ENCODE peak calls at places on chromosomes 2 and 18, in five cellular contexts. O is mammary epithelial cell; A is nephron progenitor cell; U is AG04450; Z is CD8-positive, alpha-beta T cell. P is an unnamed sample.

GRCh38 chr2:134235771-134236170 is 18.1 kb upstream of the MGAT5 start:
- DNase-seq in Z (no peak), O (no peak), U (no peak), A (no peak), P (no peak)

GRCh38 chr2:161420406-161421025 is 4.4 kb downstream of the TBR1 start:
- DNase-seq in Z (no peak), U (no peak), A (peak), O (no peak), P (no peak)

GRCh38 chr2:196143641-196144236 is 27.6 kb downstream of the STK17B start:
- DNase-seq in A (no peak), Z (no peak), O (no peak), U (no peak), P (no peak)

GRCh38 chr2:18889565-18890332 is 300.4 kb upstream of the NT5C1B start:
- DNase-seq in Z (no peak), U (no peak), A (no peak), O (no peak), P (no peak)

GRCh38 chr2:240503375-240503774 is 54.4 kb downstream of the ANKMY1 start:
- DNase-seq in U (no peak), A (no peak), O (no peak), Z (no peak), P (no peak)

GRCh38 chr2:127058246-127058580 is 48.7 kb downstream of the BIN1 start:
- DNase-seq in A (no peak), U (no peak), Z (no peak), O (no peak), P (no peak)

GRCh38 chr2:216057688-216058193 is 23.9 kb downstream of the PECR start:
- DNase-seq in Z (peak), U (no peak), A (no peak), O (peak), P (no peak)

GRCh38 chr2:240509667-240510512 is 47.9 kb downstream of the ANKMY1 start:
- DNase-seq in U (no peak), Z (no peak), A (no peak), O (no peak), P (no peak)

GRCh38 chr2:112772322-112772721 is 7.9 kb upstream of the CKAP2L start:
- DNase-seq in Z (no peak), O (no peak), U (no peak), A (no peak), P (no peak)

GRCh38 chr2:147482111-147482510 is 362.7 kb upstream of the ACVR2A start:
- DNase-seq in U (no peak), A (no peak), Z (no peak), O (no peak), P (no peak)

GRCh38 chr2:23803965-23804542 is 122.9 kb downstream of the ATAD2B start:
- DNase-seq in A (no peak), O (peak), U (peak), Z (no peak), P (peak)

GRCh38 chr2:36704475-36705150 is 8.1 kb downstream of the VIT start:
- DNase-seq in O (no peak), Z (no peak), A (no peak), U (no peak), P (no peak)

GRCh38 chr18:79685281-79685680 is 5.7 kb downstream of the CTDP1 start:
- DNase-seq in Z (peak), A (no peak), U (no peak), O (no peak), P (no peak)

GRCh38 chr2:224011837-224012236 is 27.2 kb downstream of the SERPINE2 start:
- DNase-seq in U (no peak), Z (no peak), A (no peak), O (no peak), P (no peak)

GRCh38 chr2:101790856-101791255 is 93.3 kb downstream of the MAP4K4 start:
- DNase-seq in U (peak), Z (no peak), O (no peak), A (no peak), P (no peak)

GRCh38 chr2:186976329-186976728 is 127.4 kb upstream of the ZSWIM2 start:
- DNase-seq in A (no peak), O (no peak), U (no peak), Z (no peak), P (no peak)

GRCh38 chr2:197946562-197946961 is 142.2 kb downstream of the PLCL1 start:
- DNase-seq in O (peak), A (no peak), U (no peak), Z (no peak), P (peak)

GRCh38 chr2:119748135-119748534 is 11.6 kb upstream of the PTPN4 start:
- DNase-seq in O (no peak), A (no peak), Z (no peak), U (no peak), P (no peak)

GRCh38 chr2:226600184-226600583 is 199.4 kb downstream of the IRS1 start:
- DNase-seq in A (no peak), U (no peak), Z (no peak), O (no peak), P (no peak)

GRCh38 chr2:121010998-121011397 is 274.0 kb downstream of the TFCP2L1 start:
- DNase-seq in A (no peak), U (no peak), O (no peak), Z (no peak), P (no peak)

GRCh38 chr2:216992056-216992455 is 132.2 kb upstream of the TNP1 start:
- DNase-seq in O (no peak), Z (no peak), U (no peak), A (no peak), P (no peak)

GRCh38 chr2:178829299-178829698 is 22.1 kb upstream of the TTN start:
- DNase-seq in U (no peak), Z (no peak), O (no peak), A (no peak), P (no peak)

GRCh38 chr2:70756126-70756525 is 11.9 kb downstream of the ADD2 start:
- DNase-seq in O (no peak), Z (no peak), U (no peak), A (no peak), P (no peak)

GRCh38 chr2:20180676-20181648 is 44.0 kb downstream of the SDC1 start:
- DNase-seq in Z (no peak), U (no peak), O (no peak), A (no peak), P (no peak)

GRCh38 chr18:68402784-68403183 is 312.1 kb downstream of the TMX3 start:
- DNase-seq in U (no peak), A (no peak), O (peak), Z (no peak), P (no peak)

GRCh38 chr2:114925296-114926255 is 483.1 kb downstream of the DPP10 start:
- DNase-seq in U (no peak), O (no peak), A (no peak), Z (no peak), P (peak)

GRCh38 chr2:145652992-145653545 is 1133.2 kb upstream of the ZEB2 start:
- DNase-seq in U (peak), Z (no peak), A (no peak), O (peak), P (peak)

GRCh38 chr2:23940976-23941605 is 828 bp downstream of the UBXN2A start:
- DNase-seq in A (no peak), O (peak), U (no peak), Z (no peak), P (peak)

GRCh38 chr18:58288922-58289797 is 245.1 kb downstream of the NEDD4L start:
- DNase-seq in O (peak), Z (no peak), A (peak), U (no peak), P (peak)

GRCh38 chr2:86224645-86225355 is 25.5 kb downstream of the MRPL35 start:
- DNase-seq in U (no peak), Z (no peak), A (no peak), O (no peak), P (no peak)

GRCh38 chr18:48954837-48955527 is 4.2 kb upstream of the SMAD7 start:
- DNase-seq in A (no peak), U (no peak), Z (no peak), O (peak), P (peak)

GRCh38 chr2:89844221-89844943 is 1152.9 kb downstream of the RPIA start:
- DNase-seq in U (no peak), O (no peak), Z (no peak), A (no peak), P (no peak)

GRCh38 chr18:35000457-35000856 is 40.8 kb upstream of the MAPRE2 start:
- DNase-seq in A (no peak), Z (no peak), O (no peak), U (no peak), P (no peak)

GRCh38 chr2:54386585-54386984 is 69.5 kb upstream of the SPTBN1 start:
- DNase-seq in U (no peak), Z (no peak), A (no peak), O (no peak), P (no peak)

DNA sequence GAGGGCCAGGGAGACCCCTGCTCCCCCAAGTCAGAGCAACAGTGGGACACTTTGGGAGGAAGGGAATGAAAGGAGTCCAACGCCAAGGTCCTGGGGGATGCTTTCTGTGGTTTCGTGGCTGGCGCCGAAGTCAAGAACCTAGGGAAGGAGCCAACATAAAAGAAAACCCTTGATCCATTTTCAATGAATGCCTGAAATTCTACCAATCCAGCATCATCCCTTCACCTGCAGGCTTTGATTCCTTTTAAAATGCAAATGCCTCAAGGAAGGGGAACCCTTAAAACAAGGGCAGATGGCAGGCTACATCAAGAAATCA is 123.4 kb upstream of the SLC1A4 start:
- DNase-seq in O (no peak), A (no peak), Z (no peak), U (no peak), P (no peak)
- TF ChIP-seq CTCF in O (no peak), A (no peak), Z (peak), U (no peak), P (no peak)

GRCh38 chr2:31136000-31136399 is 2.2 kb downstream of the GALNT14 start:
- DNase-seq in U (no peak), A (no peak), O (no peak), Z (no peak), P (no peak)

GRCh38 chr2:31137211-31138036 is 816 bp downstream of the GALNT14 start:
- DNase-seq in O (peak), A (peak), Z (no peak), U (no peak), P (peak)

GRCh38 chr2:31140151-31140550 is 1.9 kb upstream of the GALNT14 start:
- DNase-seq in Z (no peak), U (no peak), O (no peak), A (no peak), P (no peak)

GRCh38 chr2:31136732-31137131 is 1.5 kb downstream of the GALNT14 start:
- DNase-seq in O (no peak), U (no peak), A (no peak), Z (no peak), P (no peak)

GRCh38 chr2:31138037-31138962 is at the start of gene GALNT14:
- DNase-seq in O (peak), A (peak), Z (no peak), U (no peak), P (peak)
- TF ChIP-seq CTCF in O (peak), A (peak), Z (no peak), U (peak), P (peak)

GRCh38 chr2:45329045-45329677 is 281.9 kb downstream of the SRBD1 start:
- DNase-seq in Z (no peak), A (no peak), U (no peak), O (peak), P (peak)
- TF ChIP-seq CTCF in Z (no peak), A (no peak), U (no peak), O (no peak), P (no peak)

GRCh38 chr2:9843229-9844035 is at the start of gene TAF1B:
- DNase-seq in U (peak), Z (peak), A (peak), O (peak), P (peak)
- TF ChIP-seq CTCF in U (peak), Z (no peak), A (no peak), O (peak), P (no peak)

DNA sequence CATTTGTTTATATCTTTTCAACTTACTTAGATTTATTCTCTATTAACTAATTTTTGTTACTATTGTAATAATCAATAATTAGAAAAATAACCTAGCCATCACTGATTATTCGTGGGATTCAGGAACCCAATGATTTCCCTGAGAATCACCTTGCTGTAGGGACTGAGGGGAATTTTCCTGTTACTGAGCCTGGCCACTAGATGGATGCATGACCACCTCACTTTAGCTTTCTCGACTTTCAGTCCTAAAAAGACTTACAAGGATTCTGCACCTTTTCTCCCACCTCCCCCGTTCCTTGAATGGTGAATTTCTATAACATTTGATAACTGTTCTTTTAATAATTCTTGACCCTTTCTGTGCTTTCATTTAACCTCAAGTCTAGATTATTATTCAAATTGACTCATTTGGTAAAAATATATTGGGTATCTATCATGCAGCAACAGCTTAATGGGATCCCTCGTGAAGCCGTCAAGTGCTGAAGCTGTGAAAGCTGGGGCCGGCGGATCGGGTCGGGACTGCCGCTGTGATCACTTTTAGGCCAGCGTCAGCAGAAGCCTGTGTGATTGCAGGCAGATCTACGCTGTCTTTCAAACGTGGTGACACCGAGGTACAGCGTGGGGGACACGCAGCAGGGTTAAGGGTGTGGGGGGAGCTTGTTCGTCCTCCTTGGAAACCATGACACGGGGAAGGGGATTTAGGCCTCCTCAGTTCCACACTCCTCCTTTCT is 38.8 kb upstream of the TMEM18 start:
- DNase-seq in A (no peak), O (no peak), U (no peak), Z (no peak), P (peak)
- TF ChIP-seq CTCF in A (peak), O (peak), U (peak), Z (no peak), P (peak)

GRCh38 chr18:40413160-40413559 is 1541.9 kb upstream of the PIK3C3 start:
- DNase-seq in Z (no peak), A (peak), U (no peak), O (no peak), P (peak)
- TF ChIP-seq CTCF in Z (no peak), A (peak), U (peak), O (peak), P (peak)

GRCh38 chr2:109409347-109410020 is 204.3 kb downstream of the SEPTIN10 start:
- DNase-seq in A (peak), U (no peak), O (no peak), Z (no peak), P (peak)
- TF ChIP-seq CTCF in A (no peak), U (no peak), O (no peak), Z (no peak), P (no peak)

GRCh38 chr2:131148426-131148825 is 43.3 kb downstream of the PLEKHB2 start:
- DNase-seq in U (no peak), O (no peak), A (no peak), Z (no peak), P (no peak)
- TF ChIP-seq CTCF in U (no peak), O (no peak), A (no peak), Z (no peak), P (no peak)

GRCh38 chr18:64100136-64100922 is 48.6 kb downstream of the LINC00305 start:
- DNase-seq in O (no peak), U (no peak), A (no peak), Z (no peak), P (no peak)

GRCh38 chr18:64094210-64094609 is 54.7 kb downstream of the LINC00305 start:
- DNase-seq in A (no peak), O (no peak), U (no peak), Z (no peak), P (no peak)

GRCh38 chr18:64095056-64095455 is 53.8 kb downstream of the LINC00305 start:
- DNase-seq in Z (no peak), O (no peak), U (no peak), A (no peak), P (no peak)

GRCh38 chr18:64099244-64099643 is 49.6 kb downstream of the LINC00305 start:
- DNase-seq in U (no peak), O (no peak), A (no peak), Z (no peak), P (no peak)

GRCh38 chr18:64097497-64097896 is 51.4 kb downstream of the LINC00305 start:
- DNase-seq in Z (no peak), U (no peak), A (no peak), O (no peak), P (no peak)
- TF ChIP-seq CTCF in Z (no peak), U (no peak), A (peak), O (peak), P (peak)

P was measured in MCF 10A.